ENCODE peak calls at places on chromosomes 1 and 21, in seven cellular contexts. One of them, this sample, is unnamed.

GRCh38 chr1:150072959-150073358 is 5.4 kb downstream of the VPS45 start:
- DNase-seq in OCI-LY7: peak
- DNase-seq in naive thymus-derived CD4-positive, alpha-beta T cell: peak
- DNase-seq in cardiac muscle cell: peak
- DNase-seq in right atrium auricular region: no peak
- DNase-seq in keratinocyte: no peak
- DNase-seq in neuronal stem cell: no peak
- DNase-seq in this sample: peak

GRCh38 chr1:109500886-109501285 is 7.0 kb downstream of the CYB561D1 start:
- DNase-seq in naive thymus-derived CD4-positive, alpha-beta T cell: no peak
- DNase-seq in right atrium auricular region: no peak
- DNase-seq in OCI-LY7: no peak
- DNase-seq in keratinocyte: no peak
- DNase-seq in cardiac muscle cell: no peak
- DNase-seq in neuronal stem cell: no peak
- DNase-seq in this sample: peak

GRCh38 chr1:67855944-67856343 is 22.7 kb upstream of the GNG12 start:
- DNase-seq in OCI-LY7: no peak
- DNase-seq in right atrium auricular region: no peak
- DNase-seq in cardiac muscle cell: peak
- DNase-seq in neuronal stem cell: no peak
- DNase-seq in keratinocyte: no peak
- DNase-seq in naive thymus-derived CD4-positive, alpha-beta T cell: no peak
- DNase-seq in this sample: peak

GRCh38 chr1:7299329-7299799 is 471.7 kb upstream of the VAMP3 start:
- DNase-seq in right atrium auricular region: peak
- DNase-seq in OCI-LY7: no peak
- DNase-seq in cardiac muscle cell: peak
- DNase-seq in neuronal stem cell: no peak
- DNase-seq in keratinocyte: peak
- DNase-seq in naive thymus-derived CD4-positive, alpha-beta T cell: no peak
- DNase-seq in this sample: peak

GRCh38 chr1:246497331-246497915 is 9.7 kb downstream of the SMYD3 start:
- DNase-seq in keratinocyte: peak
- DNase-seq in naive thymus-derived CD4-positive, alpha-beta T cell: peak
- DNase-seq in OCI-LY7: peak
- DNase-seq in right atrium auricular region: no peak
- DNase-seq in cardiac muscle cell: peak
- DNase-seq in neuronal stem cell: peak
- DNase-seq in this sample: peak

GRCh38 chr1:41766546-41766945 is 152.2 kb downstream of the HIVEP3 start:
- DNase-seq in naive thymus-derived CD4-positive, alpha-beta T cell: no peak
- DNase-seq in neuronal stem cell: no peak
- DNase-seq in keratinocyte: no peak
- DNase-seq in OCI-LY7: no peak
- DNase-seq in right atrium auricular region: no peak
- DNase-seq in cardiac muscle cell: no peak
- DNase-seq in this sample: no peak

GRCh38 chr1:54904476-54905048 is 17.6 kb upstream of the DHCR24 start:
- DNase-seq in keratinocyte: no peak
- DNase-seq in cardiac muscle cell: peak
- DNase-seq in right atrium auricular region: no peak
- DNase-seq in neuronal stem cell: no peak
- DNase-seq in naive thymus-derived CD4-positive, alpha-beta T cell: no peak
- DNase-seq in OCI-LY7: no peak
- DNase-seq in this sample: peak

GRCh38 chr1:218461351-218461750 is 116.2 kb downstream of the TGFB2 start:
- DNase-seq in OCI-LY7: no peak
- DNase-seq in keratinocyte: no peak
- DNase-seq in neuronal stem cell: no peak
- DNase-seq in right atrium auricular region: no peak
- DNase-seq in naive thymus-derived CD4-positive, alpha-beta T cell: no peak
- DNase-seq in cardiac muscle cell: no peak
- DNase-seq in this sample: no peak

GRCh38 chr1:115447672-115448071 is 109.6 kb upstream of the NGF start:
- DNase-seq in neuronal stem cell: no peak
- DNase-seq in keratinocyte: no peak
- DNase-seq in OCI-LY7: no peak
- DNase-seq in naive thymus-derived CD4-positive, alpha-beta T cell: no peak
- DNase-seq in right atrium auricular region: no peak
- DNase-seq in cardiac muscle cell: no peak
- DNase-seq in this sample: no peak

GRCh38 chr1:169070547-169070946 is 35.9 kb upstream of the ATP1B1 start:
- DNase-seq in naive thymus-derived CD4-positive, alpha-beta T cell: no peak
- DNase-seq in neuronal stem cell: no peak
- DNase-seq in keratinocyte: no peak
- DNase-seq in OCI-LY7: no peak
- DNase-seq in right atrium auricular region: no peak
- DNase-seq in cardiac muscle cell: no peak
- DNase-seq in this sample: no peak

GRCh38 chr1:246372502-246372901 is 134.6 kb downstream of the SMYD3 start:
- DNase-seq in neuronal stem cell: no peak
- DNase-seq in naive thymus-derived CD4-positive, alpha-beta T cell: no peak
- DNase-seq in OCI-LY7: no peak
- DNase-seq in keratinocyte: no peak
- DNase-seq in right atrium auricular region: no peak
- DNase-seq in cardiac muscle cell: peak
- DNase-seq in this sample: no peak

GRCh38 chr21:45223236-45223992 is 64.3 kb downstream of the POFUT2 start:
- DNase-seq in keratinocyte: no peak
- DNase-seq in OCI-LY7: no peak
- DNase-seq in neuronal stem cell: no peak
- DNase-seq in cardiac muscle cell: no peak
- DNase-seq in naive thymus-derived CD4-positive, alpha-beta T cell: no peak
- DNase-seq in right atrium auricular region: no peak
- DNase-seq in this sample: no peak

GRCh38 chr1:67675800-67676199 is 9.2 kb upstream of the GADD45A start:
- DNase-seq in cardiac muscle cell: no peak
- DNase-seq in OCI-LY7: peak
- DNase-seq in keratinocyte: no peak
- DNase-seq in right atrium auricular region: no peak
- DNase-seq in neuronal stem cell: no peak
- DNase-seq in naive thymus-derived CD4-positive, alpha-beta T cell: no peak
- DNase-seq in this sample: no peak

GRCh38 chr21:35189077-35189863 is 140.2 kb upstream of the RUNX1 start:
- DNase-seq in right atrium auricular region: no peak
- DNase-seq in neuronal stem cell: no peak
- DNase-seq in keratinocyte: no peak
- DNase-seq in OCI-LY7: peak
- DNase-seq in naive thymus-derived CD4-positive, alpha-beta T cell: no peak
- DNase-seq in cardiac muscle cell: peak
- DNase-seq in this sample: peak

GRCh38 chr1:94324168-94324544 is 86.8 kb upstream of the ARHGAP29 start:
- DNase-seq in naive thymus-derived CD4-positive, alpha-beta T cell: no peak
- DNase-seq in keratinocyte: no peak
- DNase-seq in right atrium auricular region: no peak
- DNase-seq in cardiac muscle cell: no peak
- DNase-seq in neuronal stem cell: no peak
- DNase-seq in OCI-LY7: no peak
- DNase-seq in this sample: peak

GRCh38 chr21:26769613-26770188 is 75.5 kb downstream of the ADAMTS1 start:
- DNase-seq in OCI-LY7: no peak
- DNase-seq in neuronal stem cell: no peak
- DNase-seq in right atrium auricular region: no peak
- DNase-seq in naive thymus-derived CD4-positive, alpha-beta T cell: peak
- DNase-seq in cardiac muscle cell: peak
- DNase-seq in keratinocyte: no peak
- DNase-seq in this sample: peak

GRCh38 chr1:41915786-41916571 is 2.7 kb downstream of the HIVEP3 start:
- DNase-seq in OCI-LY7: no peak
- DNase-seq in keratinocyte: no peak
- DNase-seq in right atrium auricular region: no peak
- DNase-seq in naive thymus-derived CD4-positive, alpha-beta T cell: peak
- DNase-seq in neuronal stem cell: no peak
- DNase-seq in cardiac muscle cell: peak
- DNase-seq in this sample: no peak

GRCh38 chr1:59574085-59574484 is 240.7 kb upstream of the HOOK1 start:
- DNase-seq in keratinocyte: no peak
- DNase-seq in neuronal stem cell: no peak
- DNase-seq in cardiac muscle cell: peak
- DNase-seq in right atrium auricular region: no peak
- DNase-seq in naive thymus-derived CD4-positive, alpha-beta T cell: no peak
- DNase-seq in OCI-LY7: no peak
- DNase-seq in this sample: peak

GRCh38 chr21:32413697-32414578 is 1.4 kb downstream of the EVA1C start:
- DNase-seq in neuronal stem cell: no peak
- DNase-seq in naive thymus-derived CD4-positive, alpha-beta T cell: peak
- DNase-seq in cardiac muscle cell: peak
- DNase-seq in right atrium auricular region: no peak
- DNase-seq in keratinocyte: no peak
- DNase-seq in OCI-LY7: no peak
- DNase-seq in this sample: peak

GRCh38 chr1:236862231-236862591 is 67.1 kb downstream of the MTR start:
- DNase-seq in keratinocyte: no peak
- DNase-seq in naive thymus-derived CD4-positive, alpha-beta T cell: no peak
- DNase-seq in cardiac muscle cell: no peak
- DNase-seq in OCI-LY7: no peak
- DNase-seq in neuronal stem cell: no peak
- DNase-seq in right atrium auricular region: no peak
- DNase-seq in this sample: no peak
- H3K4me3 ChIP-seq in keratinocyte: no peak
- H3K4me3 ChIP-seq in naive thymus-derived CD4-positive, alpha-beta T cell: no peak
- H3K4me3 ChIP-seq in cardiac muscle cell: no peak
- H3K4me3 ChIP-seq in OCI-LY7: no peak
- H3K4me3 ChIP-seq in neuronal stem cell: no peak
- H3K4me3 ChIP-seq in right atrium auricular region: no peak
- H3K4me3 ChIP-seq in this sample: no peak

DNA sequence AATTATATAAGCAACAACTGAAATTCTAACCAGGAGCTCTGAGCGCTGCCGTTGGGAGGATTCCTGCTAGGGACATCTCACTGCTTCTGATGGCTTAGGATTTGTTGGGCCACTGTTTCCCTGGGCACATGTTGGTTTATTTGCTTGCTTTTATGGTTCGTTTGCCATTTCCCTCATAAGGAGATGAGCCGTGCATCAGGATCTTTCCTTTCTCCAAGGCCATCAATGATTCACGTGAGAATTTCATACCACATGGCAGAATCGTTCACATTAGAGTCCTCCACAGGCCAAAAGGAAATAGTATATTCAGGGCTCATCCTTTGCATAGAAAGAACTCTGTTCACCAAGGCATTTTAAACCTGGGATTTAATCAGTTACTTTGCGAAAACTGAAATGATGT is 112.0 kb downstream of the ZBTB18 start:
- DNase-seq in OCI-LY7: no peak
- DNase-seq in naive thymus-derived CD4-positive, alpha-beta T cell: no peak
- DNase-seq in right atrium auricular region: no peak
- DNase-seq in keratinocyte: no peak
- DNase-seq in cardiac muscle cell: no peak
- DNase-seq in neuronal stem cell: no peak
- DNase-seq in this sample: peak
- H3K4me3 ChIP-seq in OCI-LY7: no peak
- H3K4me3 ChIP-seq in naive thymus-derived CD4-positive, alpha-beta T cell: no peak
- H3K4me3 ChIP-seq in right atrium auricular region: no peak
- H3K4me3 ChIP-seq in keratinocyte: no peak
- H3K4me3 ChIP-seq in cardiac muscle cell: no peak
- H3K4me3 ChIP-seq in neuronal stem cell: no peak
- H3K4me3 ChIP-seq in this sample: no peak

GRCh38 chr1:26200413-26200812 is 10.0 kb downstream of the CATSPER4 start:
- DNase-seq in naive thymus-derived CD4-positive, alpha-beta T cell: no peak
- DNase-seq in neuronal stem cell: no peak
- DNase-seq in OCI-LY7: no peak
- DNase-seq in cardiac muscle cell: no peak
- DNase-seq in right atrium auricular region: no peak
- DNase-seq in keratinocyte: no peak
- DNase-seq in this sample: no peak
- H3K4me3 ChIP-seq in naive thymus-derived CD4-positive, alpha-beta T cell: no peak
- H3K4me3 ChIP-seq in neuronal stem cell: no peak
- H3K4me3 ChIP-seq in OCI-LY7: no peak
- H3K4me3 ChIP-seq in cardiac muscle cell: no peak
- H3K4me3 ChIP-seq in right atrium auricular region: no peak
- H3K4me3 ChIP-seq in keratinocyte: no peak
- H3K4me3 ChIP-seq in this sample: no peak

GRCh38 chr1:184664042-184664659 is 90.5 kb downstream of the EDEM3 start:
- DNase-seq in OCI-LY7: no peak
- DNase-seq in naive thymus-derived CD4-positive, alpha-beta T cell: peak
- DNase-seq in right atrium auricular region: peak
- DNase-seq in neuronal stem cell: peak
- DNase-seq in cardiac muscle cell: peak
- DNase-seq in keratinocyte: no peak
- DNase-seq in this sample: peak
- H3K4me3 ChIP-seq in OCI-LY7: no peak
- H3K4me3 ChIP-seq in naive thymus-derived CD4-positive, alpha-beta T cell: no peak
- H3K4me3 ChIP-seq in right atrium auricular region: peak
- H3K4me3 ChIP-seq in neuronal stem cell: peak
- H3K4me3 ChIP-seq in cardiac muscle cell: no peak
- H3K4me3 ChIP-seq in keratinocyte: peak
- H3K4me3 ChIP-seq in this sample: peak

DNA sequence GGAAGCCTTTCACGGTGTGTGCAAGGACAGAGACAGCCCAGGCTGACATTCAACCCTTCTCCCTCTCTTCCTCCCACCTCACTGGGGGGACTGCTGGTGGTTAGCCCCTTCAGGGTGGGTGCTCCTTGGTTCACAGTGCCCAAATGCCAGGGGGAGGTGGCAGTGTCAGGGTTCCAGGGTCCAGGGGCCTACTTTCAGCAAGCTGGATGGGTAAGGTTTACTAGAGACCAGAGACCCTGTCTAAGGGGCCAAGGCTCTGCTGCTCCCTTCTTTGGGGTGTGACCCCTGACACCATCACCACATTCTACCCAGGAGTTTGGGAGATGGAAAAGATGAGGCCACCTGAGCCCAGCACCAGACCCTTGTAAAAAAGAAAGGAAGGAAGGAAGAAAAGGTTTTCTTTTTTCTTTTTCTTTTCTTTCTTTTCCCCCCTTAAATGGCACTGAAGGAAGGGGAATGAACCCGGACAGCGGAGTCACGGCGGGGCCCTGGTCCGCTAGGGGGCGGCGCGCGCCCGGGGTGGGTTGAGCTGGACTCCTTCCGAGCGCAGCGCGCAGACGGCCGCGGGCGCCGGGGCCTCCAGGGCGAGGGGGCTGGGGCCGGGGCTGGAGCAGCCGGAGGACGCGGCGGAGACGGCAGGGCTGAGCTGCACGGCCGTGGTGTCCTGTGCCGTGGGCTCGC is 18.8 kb downstream of the KNCN start:
- DNase-seq in naive thymus-derived CD4-positive, alpha-beta T cell: peak
- DNase-seq in right atrium auricular region: no peak
- DNase-seq in neuronal stem cell: peak
- DNase-seq in cardiac muscle cell: peak
- DNase-seq in OCI-LY7: peak
- DNase-seq in keratinocyte: no peak
- DNase-seq in this sample: peak
- H3K4me3 ChIP-seq in naive thymus-derived CD4-positive, alpha-beta T cell: no peak
- H3K4me3 ChIP-seq in right atrium auricular region: peak
- H3K4me3 ChIP-seq in neuronal stem cell: peak
- H3K4me3 ChIP-seq in cardiac muscle cell: peak
- H3K4me3 ChIP-seq in OCI-LY7: no peak
- H3K4me3 ChIP-seq in keratinocyte: peak
- H3K4me3 ChIP-seq in this sample: peak